ENCODE peak calls at places on chromosomes 3 and 15, in four cellular contexts. T, D, I and F are unnamed samples.

GRCh38 chr15:79160211-79160610 is 69.6 kb upstream of the RASGRF1 start:
- DNase-seq in T (no peak), D (no peak), I (no peak), F (no peak)

GRCh38 chr15:55586808-55587207 is 1.3 kb downstream of the PYGO1 start:
- DNase-seq in T (no peak), D (no peak), I (no peak), F (no peak)

GRCh38 chr15:50190166-50190570 is 8.2 kb downstream of the SLC27A2 start:
- DNase-seq in T (no peak), D (no peak), I (no peak), F (peak)

GRCh38 chr3:187223799-187224198 is 26.5 kb downstream of the RTP1 start:
- DNase-seq in T (no peak), D (no peak), I (peak), F (peak)

GRCh38 chr3:15887261-15887660 is 89.5 kb upstream of the ANKRD28 start:
- DNase-seq in T (no peak), D (no peak), I (no peak), F (no peak)

GRCh38 chr3:97831140-97831539 is 9.3 kb downstream of the CRYBG3 start:
- DNase-seq in T (no peak), D (no peak), I (no peak), F (peak)

GRCh38 chr15:34812369-34812768 is 17.0 kb upstream of the ACTC1 start:
- DNase-seq in T (peak), D (peak), I (no peak), F (no peak)

GRCh38 chr3:64764386-64764929 is 76.7 kb upstream of the ADAMTS9 start:
- DNase-seq in T (no peak), D (no peak), I (no peak), F (no peak)

GRCh38 chr3:9934235-9934621 is 594 bp downstream of the CRELD1 start:
- DNase-seq in T (no peak), D (peak), I (peak), F (peak)

GRCh38 chr3:106577241-106577640 is 708.4 kb upstream of the CBLB start:
- DNase-seq in T (no peak), D (peak), I (no peak), F (no peak)

GRCh38 chr3:52891164-52891563 is 6.2 kb downstream of the STIMATE start:
- DNase-seq in T (no peak), D (no peak), I (no peak), F (no peak)

GRCh38 chr3:9250236-9250635 is 790 bp upstream of the SRGAP3 start:
- DNase-seq in T (no peak), D (no peak), I (no peak), F (no peak)

GRCh38 chr15:23595368-23595767 is 29.9 kb downstream of the MKRN3 start:
- DNase-seq in T (no peak), D (no peak), I (no peak), F (no peak)

GRCh38 chr15:45126535-45127158 is 3.0 kb downstream of the DUOXA1 start:
- DNase-seq in T (no peak), D (peak), I (no peak), F (peak)

GRCh38 chr3:46833346-46834300 is 29.6 kb downstream of the MYL3 start:
- DNase-seq in T (no peak), D (no peak), I (no peak), F (no peak)

GRCh38 chr15:95840004-95840403 is 490.5 kb upstream of the NR2F2 start:
- DNase-seq in T (peak), D (peak), I (peak), F (no peak)

GRCh38 chr3:179788996-179789395 is 136.2 kb downstream of the USP13 start:
- DNase-seq in T (no peak), D (no peak), I (no peak), F (no peak)

GRCh38 chr15:31437686-31438085 is 111.1 kb downstream of the KLF13 start:
- DNase-seq in T (no peak), D (no peak), I (no peak), F (no peak)

GRCh38 chr3:184552296-184552695 is 9.3 kb upstream of the EPHB3 start:
- DNase-seq in T (no peak), D (no peak), I (no peak), F (no peak)

GRCh38 chr3:157128771-157129671 is 30.9 kb downstream of the CCNL1 start:
- DNase-seq in T (no peak), D (peak), I (peak), F (no peak)

GRCh38 chr3:196942915-196943277 is 568 bp upstream of the NCBP2 start:
- DNase-seq in T (no peak), D (peak), I (peak), F (peak)

GRCh38 chr3:149085828-149086231 is 503 bp downstream of the HLTF start:
- DNase-seq in T (no peak), D (peak), I (peak), F (peak)

GRCh38 chr15:51369451-51369761 is 28.0 kb downstream of the GLDN start:
- DNase-seq in T (no peak), D (no peak), I (no peak), F (no peak)

GRCh38 chr3:51938780-51939425 is 2.8 kb downstream of the RRP9 start:
- DNase-seq in T (no peak), D (no peak), I (no peak), F (no peak)

GRCh38 chr3:65914032-65914739 is 124.5 kb downstream of the MAGI1 start:
- DNase-seq in T (no peak), D (no peak), I (no peak), F (no peak)

GRCh38 chr15:92801412-92801773 is 98.7 kb upstream of the CHD2 start:
- DNase-seq in T (peak), D (peak), I (no peak), F (no peak)

GRCh38 chr15:98683821-98684220 is 35.5 kb downstream of the IGF1R start:
- DNase-seq in T (no peak), D (no peak), I (no peak), F (no peak)

GRCh38 chr15:99085413-99086326 is 19.2 kb upstream of the SYNM start:
- DNase-seq in T (peak), D (peak), I (no peak), F (no peak)